ENCODE peak calls at places on chromosomes 6 and 20, in seven cellular contexts. One of them, this sample, is unnamed.

GRCh38 chr6:28816909-28817807 is 106.6 kb downstream of the TRIM27 start:
- DNase-seq in kidney glomerular epithelial cell: peak
- DNase-seq in CD8-positive, alpha-beta memory T cell: no peak
- DNase-seq in T-helper 9 cell: no peak
- DNase-seq in GM23248: peak
- DNase-seq in C1 segment of cervical spinal cord: no peak
- DNase-seq in NCI-H2081: peak
- DNase-seq in this sample: no peak

GRCh38 chr20:9028419-9028818 is 40.5 kb upstream of the PLCB4 start:
- DNase-seq in CD8-positive, alpha-beta memory T cell: no peak
- DNase-seq in kidney glomerular epithelial cell: no peak
- DNase-seq in T-helper 9 cell: no peak
- DNase-seq in C1 segment of cervical spinal cord: no peak
- DNase-seq in GM23248: peak
- DNase-seq in NCI-H2081: no peak
- DNase-seq in this sample: no peak

GRCh38 chr20:32382102-32382950 is 24.2 kb downstream of the ASXL1 start:
- DNase-seq in CD8-positive, alpha-beta memory T cell: no peak
- DNase-seq in NCI-H2081: no peak
- DNase-seq in GM23248: no peak
- DNase-seq in kidney glomerular epithelial cell: no peak
- DNase-seq in T-helper 9 cell: no peak
- DNase-seq in C1 segment of cervical spinal cord: no peak
- DNase-seq in this sample: no peak

GRCh38 chr6:108331982-108332381 is 37.1 kb downstream of the AFG1L start:
- DNase-seq in CD8-positive, alpha-beta memory T cell: no peak
- DNase-seq in C1 segment of cervical spinal cord: no peak
- DNase-seq in T-helper 9 cell: no peak
- DNase-seq in NCI-H2081: no peak
- DNase-seq in GM23248: no peak
- DNase-seq in kidney glomerular epithelial cell: no peak
- DNase-seq in this sample: no peak

GRCh38 chr6:149334201-149334600 is 16.7 kb downstream of the TAB2 start:
- DNase-seq in GM23248: peak
- DNase-seq in CD8-positive, alpha-beta memory T cell: no peak
- DNase-seq in C1 segment of cervical spinal cord: no peak
- DNase-seq in kidney glomerular epithelial cell: peak
- DNase-seq in NCI-H2081: no peak
- DNase-seq in T-helper 9 cell: no peak
- DNase-seq in this sample: no peak

GRCh38 chr6:3518356-3518841 is 61.5 kb upstream of the SLC22A23 start:
- DNase-seq in C1 segment of cervical spinal cord: peak
- DNase-seq in GM23248: peak
- DNase-seq in T-helper 9 cell: no peak
- DNase-seq in kidney glomerular epithelial cell: no peak
- DNase-seq in NCI-H2081: no peak
- DNase-seq in CD8-positive, alpha-beta memory T cell: no peak
- DNase-seq in this sample: no peak

GRCh38 chr20:362271-363254 is 15.7 kb downstream of the NRSN2 start:
- DNase-seq in GM23248: peak
- DNase-seq in NCI-H2081: peak
- DNase-seq in CD8-positive, alpha-beta memory T cell: no peak
- DNase-seq in C1 segment of cervical spinal cord: peak
- DNase-seq in T-helper 9 cell: no peak
- DNase-seq in kidney glomerular epithelial cell: peak
- DNase-seq in this sample: no peak

GRCh38 chr6:107129370-107129925 is 14.1 kb upstream of the BEND3 start:
- DNase-seq in C1 segment of cervical spinal cord: no peak
- DNase-seq in kidney glomerular epithelial cell: no peak
- DNase-seq in GM23248: no peak
- DNase-seq in T-helper 9 cell: no peak
- DNase-seq in NCI-H2081: no peak
- DNase-seq in CD8-positive, alpha-beta memory T cell: no peak
- DNase-seq in this sample: no peak

GRCh38 chr6:28167926-28168325 is 26.2 kb downstream of the ZKSCAN8 start:
- DNase-seq in GM23248: no peak
- DNase-seq in kidney glomerular epithelial cell: no peak
- DNase-seq in T-helper 9 cell: no peak
- DNase-seq in CD8-positive, alpha-beta memory T cell: no peak
- DNase-seq in NCI-H2081: no peak
- DNase-seq in C1 segment of cervical spinal cord: no peak
- DNase-seq in this sample: no peak

GRCh38 chr6:149032599-149033405 is 284.7 kb upstream of the TAB2 start:
- DNase-seq in C1 segment of cervical spinal cord: no peak
- DNase-seq in CD8-positive, alpha-beta memory T cell: no peak
- DNase-seq in GM23248: peak
- DNase-seq in T-helper 9 cell: no peak
- DNase-seq in NCI-H2081: no peak
- DNase-seq in kidney glomerular epithelial cell: peak
- DNase-seq in this sample: peak

GRCh38 chr6:52697903-52698302 is 27.0 kb downstream of the TMEM14A start:
- DNase-seq in T-helper 9 cell: no peak
- DNase-seq in GM23248: peak
- DNase-seq in NCI-H2081: no peak
- DNase-seq in CD8-positive, alpha-beta memory T cell: no peak
- DNase-seq in kidney glomerular epithelial cell: peak
- DNase-seq in C1 segment of cervical spinal cord: no peak
- DNase-seq in this sample: no peak

GRCh38 chr20:34581341-34582189 is 23.0 kb downstream of the MAP1LC3A start:
- DNase-seq in C1 segment of cervical spinal cord: peak
- DNase-seq in kidney glomerular epithelial cell: peak
- DNase-seq in T-helper 9 cell: no peak
- DNase-seq in NCI-H2081: peak
- DNase-seq in CD8-positive, alpha-beta memory T cell: no peak
- DNase-seq in GM23248: peak
- DNase-seq in this sample: no peak

GRCh38 chr20:57025261-57025660 is 241.2 kb downstream of the BMP7 start:
- DNase-seq in CD8-positive, alpha-beta memory T cell: no peak
- DNase-seq in C1 segment of cervical spinal cord: no peak
- DNase-seq in NCI-H2081: no peak
- DNase-seq in T-helper 9 cell: no peak
- DNase-seq in GM23248: no peak
- DNase-seq in kidney glomerular epithelial cell: no peak
- DNase-seq in this sample: no peak

GRCh38 chr6:8243462-8243861 is 141.1 kb upstream of the EEF1E1 start:
- DNase-seq in C1 segment of cervical spinal cord: no peak
- DNase-seq in T-helper 9 cell: no peak
- DNase-seq in CD8-positive, alpha-beta memory T cell: no peak
- DNase-seq in NCI-H2081: no peak
- DNase-seq in GM23248: peak
- DNase-seq in kidney glomerular epithelial cell: peak
- DNase-seq in this sample: no peak

GRCh38 chr6:169864148-169865030 is 113.0 kb downstream of the ERMARD start:
- DNase-seq in CD8-positive, alpha-beta memory T cell: no peak
- DNase-seq in C1 segment of cervical spinal cord: no peak
- DNase-seq in kidney glomerular epithelial cell: no peak
- DNase-seq in GM23248: no peak
- DNase-seq in T-helper 9 cell: no peak
- DNase-seq in NCI-H2081: peak
- DNase-seq in this sample: no peak

GRCh38 chr6:20790032-20790791 is 256.0 kb downstream of the CDKAL1 start:
- DNase-seq in NCI-H2081: no peak
- DNase-seq in GM23248: no peak
- DNase-seq in CD8-positive, alpha-beta memory T cell: no peak
- DNase-seq in kidney glomerular epithelial cell: no peak
- DNase-seq in T-helper 9 cell: no peak
- DNase-seq in C1 segment of cervical spinal cord: no peak
- DNase-seq in this sample: no peak

GRCh38 chr20:43046946-43047345 is 142.8 kb downstream of the PTPRT start:
- DNase-seq in kidney glomerular epithelial cell: no peak
- DNase-seq in CD8-positive, alpha-beta memory T cell: no peak
- DNase-seq in C1 segment of cervical spinal cord: no peak
- DNase-seq in GM23248: no peak
- DNase-seq in NCI-H2081: no peak
- DNase-seq in T-helper 9 cell: no peak
- DNase-seq in this sample: no peak

GRCh38 chr20:17610566-17611289 is 40.9 kb downstream of the DSTN start:
- DNase-seq in GM23248: no peak
- DNase-seq in C1 segment of cervical spinal cord: no peak
- DNase-seq in NCI-H2081: no peak
- DNase-seq in CD8-positive, alpha-beta memory T cell: peak
- DNase-seq in T-helper 9 cell: peak
- DNase-seq in kidney glomerular epithelial cell: no peak
- DNase-seq in this sample: peak

GRCh38 chr20:39810269-39810668 is 848.1 kb downstream of the DHX35 start:
- DNase-seq in C1 segment of cervical spinal cord: no peak
- DNase-seq in NCI-H2081: no peak
- DNase-seq in T-helper 9 cell: no peak
- DNase-seq in GM23248: no peak
- DNase-seq in CD8-positive, alpha-beta memory T cell: no peak
- DNase-seq in kidney glomerular epithelial cell: no peak
- DNase-seq in this sample: no peak

GRCh38 chr6:108565091-108565766 is 4.5 kb downstream of the FOXO3 start:
- DNase-seq in GM23248: peak
- DNase-seq in NCI-H2081: no peak
- DNase-seq in C1 segment of cervical spinal cord: no peak
- DNase-seq in kidney glomerular epithelial cell: no peak
- DNase-seq in CD8-positive, alpha-beta memory T cell: no peak
- DNase-seq in T-helper 9 cell: no peak
- DNase-seq in this sample: no peak

This sample was measured in activated effector memory CD4-positive, alpha-beta T cell treated with Interleukin-2 at 50 U/mL for 16 hours.